ENCODE peak calls at places on chromosomes 6 and 20, in six cellular contexts. V is GM23248, M is PC-3, J is HCT116, W is MM.1S, L is SK-N-SH. E is an unnamed sample.

GRCh38 chr20:16528078-16528477 is 45.2 kb downstream of the KIF16B start:
- DNase-seq in W (no peak), M (peak; percentile 93), J (peak; percentile 81), L (no peak), V (peak; percentile 83), E (no peak)

GRCh38 chr6:28794175-28795002 is 129.4 kb downstream of the TRIM27 start:
- DNase-seq in M (peak; percentile 52), J (no peak), V (peak; percentile 88), W (no peak), L (no peak), E (no peak)

GRCh38 chr6:8651998-8652397 is 216.7 kb upstream of the SLC35B3 start:
- DNase-seq in M (no peak), L (no peak), J (no peak), W (no peak), V (no peak), E (no peak)

GRCh38 chr6:110495949-110496348 is 19.5 kb upstream of the SLC22A16 start:
- DNase-seq in V (no peak), M (no peak), J (no peak), W (no peak), L (no peak), E (no peak)

GRCh38 chr20:51258582-51259175 is 235.8 kb upstream of the KCNG1 start:
- DNase-seq in W (no peak), L (no peak), V (peak; percentile 51), J (no peak), M (peak; percentile 61), E (no peak)

GRCh38 chr20:44326391-44327159 is 10.3 kb upstream of the R3HDML start:
- DNase-seq in L (peak; percentile 52), J (no peak), V (peak; percentile 21), W (peak; percentile 16), M (no peak), E (no peak)

GRCh38 chr20:13022401-13023170 is 13.8 kb downstream of the SPTLC3 start:
- DNase-seq in J (no peak), M (peak; percentile 91), L (no peak), W (no peak), V (peak; percentile 82), E (no peak)

GRCh38 chr20:53712212-53712977 is 118.8 kb upstream of the ZNF217 start:
- DNase-seq in M (no peak), V (no peak), J (no peak), L (no peak), W (no peak), E (no peak)

GRCh38 chr6:152462716-152463115 is 174.4 kb downstream of the SYNE1 start:
- DNase-seq in V (no peak), J (no peak), W (no peak), L (no peak), M (no peak), E (no peak)

GRCh38 chr20:49916146-49917002 is 1.0 kb upstream of the SPATA2 start:
- DNase-seq in M (peak; percentile 95), W (peak; percentile 37), J (no peak), L (no peak), V (peak; percentile 65), E (no peak)

GRCh38 chr20:49529470-49529869 is 38.5 kb downstream of the PTGIS start:
- DNase-seq in W (no peak), J (no peak), L (no peak), M (peak; percentile 68), V (no peak), E (no peak)

GRCh38 chr20:38644588-38644987 is 43.0 kb downstream of the ARHGAP40 start:
- DNase-seq in M (no peak), L (no peak), V (no peak), J (no peak), W (no peak), E (no peak)

GRCh38 chr6:20487669-20488375 is 46.4 kb upstream of the CDKAL1 start:
- DNase-seq in M (peak; percentile 52), L (no peak), J (no peak), V (no peak), W (no peak), E (no peak)
- H3K9ac ChIP-seq in M (no peak overlapping the region), L (no peak overlapping the region), J (no peak overlapping the region), V (no peak overlapping the region), W (no peak overlapping the region), E (no peak overlapping the region)

GRCh38 chr6:41937881-41938574 is 3.6 kb downstream of the CCND3 start:
- DNase-seq in J (no peak), L (no peak), V (no peak), M (no peak), W (no peak), E (peak; percentile 60)

GRCh38 chr6:41935685-41936072 is 5.9 kb downstream of the CCND3 start:
- DNase-seq in L (no peak), V (no peak), M (no peak), J (no peak), W (no peak), E (peak; percentile 61)

GRCh38 chr6:41938590-41938989 is 3.0 kb downstream of the CCND3 start:
- DNase-seq in J (no peak), V (no peak), M (no peak), L (no peak), W (no peak), E (peak; percentile 40)

GRCh38 chr6:41936073-41936837 is 5.4 kb downstream of the CCND3 start:
- DNase-seq in V (peak; percentile 94), M (peak; percentile 91), J (peak; percentile 53), W (peak; percentile 85), L (peak; percentile 83), E (peak; percentile 92)

GRCh38 chr6:41937472-41937871 is 4.1 kb downstream of the CCND3 start:
- DNase-seq in J (no peak), L (no peak), M (no peak), W (no peak), V (no peak), E (peak; percentile 44)
- H3K4me3 ChIP-seq in J (no peak overlapping the region), L (no peak overlapping the region), M (no peak overlapping the region), W (no peak overlapping the region), V (no peak overlapping the region), E (no peak overlapping the region)

DNA sequence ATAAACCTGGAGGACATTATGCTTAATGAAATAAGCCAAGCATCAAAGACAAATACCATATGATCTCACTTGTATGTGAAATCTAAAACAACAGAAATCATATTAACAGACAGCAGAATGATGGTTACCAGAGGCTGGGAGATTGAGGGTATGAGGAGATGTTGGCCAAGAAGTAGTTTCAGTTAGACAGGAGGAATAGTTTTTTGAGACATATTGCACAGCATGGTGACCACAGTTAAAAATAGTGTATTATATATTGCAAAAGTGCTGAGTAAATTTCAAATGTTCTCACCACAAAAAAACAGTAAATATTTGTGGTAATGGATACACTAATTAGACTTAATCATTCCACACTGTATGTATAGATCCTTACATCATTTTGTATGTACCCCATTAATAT is 1.8 kb downstream of the GABRR1 start:
- DNase-seq in W (peak; percentile 71), L (no peak), J (no peak), V (no peak), M (no peak), E (no peak)
- H3K9me2 ChIP-seq in W (no peaks in the 10 kb centered on the region), L (no peaks in the 10 kb centered on the region), J (no peaks in the 10 kb centered on the region), V (no peaks in the 10 kb centered on the region), M (no peaks in the 10 kb centered on the region), E (no peaks in the 10 kb centered on the region)

GRCh38 chr20:24147479-24147878 is 158.9 kb upstream of the GGTLC1 start:
- DNase-seq in J (no peak), W (peak; percentile 62), M (no peak), L (no peak), V (no peak), E (no peak)

GRCh38 chr20:24148372-24148771 is 159.8 kb upstream of the GGTLC1 start:
- DNase-seq in L (no peak), M (no peak), W (peak; percentile 99), V (no peak), J (no peak), E (no peak)

GRCh38 chr20:24149175-24149574 is 160.6 kb upstream of the GGTLC1 start:
- DNase-seq in J (no peak), M (peak; percentile 58), V (peak; percentile 6), L (no peak), W (no peak), E (no peak)

GRCh38 chr20:24146231-24146634 is 157.7 kb upstream of the GGTLC1 start:
- DNase-seq in M (peak; percentile 78), L (no peak), V (peak; percentile 25), W (no peak), J (no peak), E (no peak)

GRCh38 chr20:24147961-24148360 is 159.4 kb upstream of the GGTLC1 start:
- DNase-seq in J (no peak), W (peak; percentile 78), M (no peak), V (no peak), L (no peak), E (no peak)
- H3K9ac ChIP-seq in J (no peak overlapping the region), W (peak overlapping the region; percentile 67), M (no peak overlapping the region), V (no peak overlapping the region), L (no peak overlapping the region), E (no peak overlapping the region)

DNA sequence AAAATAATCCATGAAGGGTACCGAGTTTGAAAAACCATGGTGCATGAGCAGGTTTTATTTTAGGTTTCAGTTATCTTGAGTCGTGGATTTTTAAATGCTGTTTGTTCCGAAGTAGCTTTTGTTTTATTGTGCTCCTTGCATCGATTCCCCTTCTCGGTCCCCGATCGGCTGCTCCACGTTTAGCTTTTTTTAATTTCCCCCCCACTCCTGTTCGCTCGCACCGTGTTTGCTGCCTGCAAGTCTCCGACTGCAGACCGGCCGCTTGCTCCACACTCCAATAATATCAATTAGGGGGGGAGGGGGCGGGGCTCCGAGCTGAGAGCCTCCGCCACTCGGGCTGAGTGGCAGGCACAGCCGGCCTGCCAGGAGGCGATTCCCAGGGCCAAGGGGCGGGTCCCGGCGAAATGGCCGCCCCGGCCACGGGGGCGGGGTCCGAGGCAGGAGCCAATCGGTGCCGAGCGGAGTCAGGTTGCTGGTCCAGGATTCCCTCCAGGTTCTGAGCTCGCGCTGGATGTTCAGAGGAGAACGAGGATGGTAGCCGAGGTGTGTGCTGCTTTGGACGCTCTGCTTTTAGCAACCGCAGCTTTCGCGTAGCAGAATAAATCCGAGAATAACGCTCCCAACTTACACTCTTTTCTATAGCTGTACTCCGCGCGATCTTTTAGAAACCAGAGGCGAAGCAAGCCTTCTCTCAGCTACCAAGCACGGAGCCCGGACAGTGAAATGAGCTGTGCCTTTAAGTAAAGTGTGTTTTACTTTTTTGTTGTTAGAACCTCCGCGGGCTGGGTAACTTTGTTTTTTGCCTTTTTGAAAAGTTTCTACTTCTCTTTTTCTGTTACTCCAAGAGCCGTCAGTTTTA is at the start of gene EPHA7:
- DNase-seq in W (peak; percentile 96), L (peak; percentile 96), V (peak; percentile 84), M (peak; percentile 93), J (no peak), E (no peak)
- H3K4me3 ChIP-seq in W (peak within 1 kb of the TSS; percentile 85), L (peak within 1 kb of the TSS; percentile 55), V (peak within 1 kb of the TSS; percentile 62), M (peak within 1 kb of the TSS; percentile 81), J (no peak within 1 kb of the TSS), E (no peak within 1 kb of the TSS)